ENCODE peak calls at places on chromosomes 3 and 15, in four cellular contexts. Q is B cell, K is fibroblast of pulmonary artery, R is epithelial cell of esophagus. E is an unnamed sample.

GRCh38 chr3:20401253-20401652 is 215.2 kb upstream of the SGO1 start:
- DNase-seq in R (no peak), Q (no peak), K (peak), E (no peak)

GRCh38 chr15:75168374-75168773 is 33.3 kb upstream of the C15orf39 start:
- DNase-seq in K (no peak), Q (no peak), R (no peak), E (no peak)

GRCh38 chr15:57302640-57303257 is 73.6 kb upstream of the CGNL1 start:
- DNase-seq in Q (no peak), R (no peak), K (no peak), E (no peak)

GRCh38 chr3:99534951-99535704 is 103.3 kb upstream of the COL8A1 start:
- DNase-seq in K (peak), R (peak), Q (no peak), E (no peak)

GRCh38 chr3:147427796-147428195 is 18.6 kb downstream of the ZIC1 start:
- DNase-seq in R (no peak), K (no peak), Q (no peak), E (no peak)

GRCh38 chr3:115975796-115976195 is 352.5 kb downstream of the GAP43 start:
- DNase-seq in K (no peak), Q (no peak), R (no peak), E (no peak)

GRCh38 chr15:72173864-72174550 is 23.6 kb downstream of the GRAMD2A start:
- DNase-seq in R (no peak), Q (no peak), K (no peak), E (no peak)

GRCh38 chr3:58529516-58530353 is 7.3 kb downstream of the ACOX2 start:
- DNase-seq in Q (no peak), K (peak), R (no peak), E (no peak)

GRCh38 chr15:63094495-63094931 is 27.1 kb upstream of the LACTB start:
- DNase-seq in Q (no peak), R (no peak), K (peak), E (no peak)

GRCh38 chr15:95826388-95826781 is 504.1 kb upstream of the NR2F2 start:
- DNase-seq in R (no peak), Q (no peak), K (no peak), E (no peak)

GRCh38 chr15:99438691-99439523 is 126.9 kb upstream of the MEF2A start:
- DNase-seq in R (no peak), Q (no peak), K (no peak), E (peak)

GRCh38 chr15:63338170-63338569 is 43.5 kb downstream of the CA12 start:
- DNase-seq in R (peak), Q (no peak), K (peak), E (no peak)

GRCh38 chr3:117788086-117788485 is 1078.5 kb downstream of the TUSC7 start:
- DNase-seq in Q (no peak), K (peak), R (no peak), E (no peak)

GRCh38 chr15:65584241-65584640 is 26.7 kb downstream of the INTS14 start:
- DNase-seq in K (no peak), Q (no peak), R (no peak), E (no peak)

GRCh38 chr3:40996827-40997710 is 202.2 kb upstream of the CTNNB1 start:
- DNase-seq in Q (no peak), K (no peak), R (no peak), E (no peak)

GRCh38 chr3:14280326-14280725 is 101.7 kb downstream of the LSM3 start:
- DNase-seq in R (peak), K (no peak), Q (no peak), E (no peak)

GRCh38 chr15:38991126-38991525 is 426.5 kb upstream of the RASGRP1 start:
- DNase-seq in R (peak), Q (no peak), K (peak), E (no peak)

GRCh38 chr15:87287156-87287555 is 969.4 kb downstream of the NTRK3 start:
- DNase-seq in R (peak), K (peak), Q (no peak), E (no peak)

GRCh38 chr15:93213281-93213680 is 124.3 kb upstream of the RGMA start:
- DNase-seq in K (no peak), Q (no peak), R (no peak), E (no peak)

GRCh38 chr3:134600685-134601502 is 49.9 kb downstream of the KY start:
- DNase-seq in K (peak), Q (no peak), R (peak), E (peak)

GRCh38 chr15:65400760-65401606 is 21.8 kb downstream of the IGDCC4 start:
- DNase-seq in K (peak), Q (peak), R (peak), E (peak)

GRCh38 chr3:165390171-165390570 is 194.0 kb upstream of the SLITRK3 start:
- DNase-seq in Q (no peak), R (no peak), K (no peak), E (no peak)

GRCh38 chr3:112247351-112247750 is 46.7 kb downstream of the SLC9C1 start:
- DNase-seq in R (no peak), K (no peak), Q (no peak), E (no peak)

GRCh38 chr3:10223676-10224639 is 24.3 kb upstream of the TATDN2 start:
- DNase-seq in Q (peak), K (no peak), R (no peak), E (peak)

GRCh38 chr3:126737527-126737926 is 33.5 kb downstream of the CHCHD6 start:
- DNase-seq in K (no peak), R (no peak), Q (no peak), E (no peak)
- TF ChIP-seq CTCF in K (no peak), R (no peak), Q (no peak), E (peak)

GRCh38 chr3:172094621-172095557 is 55.5 kb downstream of the FNDC3B start:
- DNase-seq in Q (no peak), K (no peak), R (no peak), E (peak)
- TF ChIP-seq CTCF in Q (no peak), K (no peak), R (no peak), E (no peak)

GRCh38 chr15:22912256-22912655 is 67.9 kb downstream of the CYFIP1 start:
- DNase-seq in Q (no peak), R (no peak), K (no peak), E (no peak)
- TF ChIP-seq CTCF in Q (no peak), R (no peak), K (no peak), E (no peak)

GRCh38 chr3:54870423-54870822 is 57.4 kb downstream of the LRTM1 start:
- DNase-seq in Q (no peak), R (peak), K (peak), E (no peak)
- TF ChIP-seq CTCF in Q (no peak), R (peak), K (peak), E (no peak)

GRCh38 chr15:78872155-78872971 is at the start of gene MORF4L1:
- DNase-seq in R (peak), Q (peak), K (peak), E (peak)

GRCh38 chr15:78868366-78868765 is 4.3 kb upstream of the MORF4L1 start:
- DNase-seq in K (no peak), Q (no peak), R (no peak), E (no peak)

GRCh38 chr15:78875107-78875914 is 2.6 kb downstream of the MORF4L1 start:
- DNase-seq in Q (no peak), R (no peak), K (peak), E (no peak)

GRCh38 chr15:78873796-78874761 is 1.4 kb downstream of the MORF4L1 start:
- DNase-seq in K (peak), R (peak), Q (no peak), E (no peak)

DNA sequence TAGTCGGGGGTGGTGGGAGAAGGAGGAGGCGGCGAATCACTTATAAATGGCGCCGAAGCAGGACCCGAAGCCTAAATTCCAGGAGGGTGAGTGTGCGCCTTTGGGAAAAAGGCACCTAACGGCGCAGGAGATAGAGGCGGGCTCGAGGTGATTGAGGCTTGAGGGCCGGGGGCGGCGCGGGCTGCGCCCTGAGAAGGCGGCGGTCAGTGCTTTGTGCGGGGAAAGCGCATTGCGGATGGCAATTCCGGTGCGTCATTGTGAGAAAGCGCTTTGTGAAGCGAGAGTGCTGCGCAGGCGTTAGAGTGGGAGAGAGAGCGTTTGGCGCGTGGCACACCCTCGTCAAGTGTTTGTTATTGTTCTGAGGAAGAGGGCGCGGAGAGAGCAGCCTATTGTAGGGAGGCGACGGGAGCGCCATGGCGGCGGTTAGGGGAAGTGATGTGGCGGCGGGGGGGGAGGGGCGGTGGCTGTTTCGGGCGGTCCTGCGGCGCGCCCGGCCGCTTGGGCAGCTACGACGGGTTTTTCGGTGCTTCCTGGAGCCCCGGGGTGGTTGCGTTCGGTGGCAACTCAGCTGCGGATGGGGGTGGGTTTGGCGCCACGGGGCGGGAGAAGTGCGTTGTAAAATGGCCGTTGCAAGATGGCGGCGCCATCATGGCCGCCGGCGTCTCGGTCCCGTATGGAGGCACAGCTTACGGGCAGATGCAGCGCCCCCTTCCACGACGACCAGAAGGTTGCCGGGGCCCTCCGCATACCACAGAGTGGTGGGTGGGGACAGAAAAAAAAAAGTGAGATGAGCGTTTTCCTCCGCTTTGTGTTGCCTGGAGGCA is 494 bp downstream of the MORF4L1 start:
- DNase-seq in R (peak), K (peak), Q (peak), E (peak)
- TF ChIP-seq CTCF in R (peak), K (peak), Q (peak), E (peak)

GRCh38 chr3:49316696-49317457 is 23.0 kb downstream of the USP4 start:
- DNase-seq in K (no peak), Q (no peak), R (no peak), E (no peak)
- TF ChIP-seq CTCF in K (no peak), Q (no peak), R (no peak), E (no peak)

GRCh38 chr3:148957586-148957985 is 33.8 kb upstream of the GYG1 start:
- DNase-seq in Q (no peak), R (no peak), K (peak), E (no peak)
- TF ChIP-seq CTCF in Q (no peak), R (peak), K (peak), E (no peak)

GRCh38 chr3:126476976-126477330 is 1.3 kb upstream of the ZXDC start:
- DNase-seq in R (no peak), K (no peak), Q (peak), E (no peak)

GRCh38 chr3:126476166-126476975 is 680 bp upstream of the ZXDC start:
- DNase-seq in Q (no peak), R (peak), K (peak), E (no peak)

GRCh38 chr3:126475411-126476114 is at the start of gene ZXDC:
- DNase-seq in Q (peak), K (peak), R (peak), E (peak)

GRCh38 chr3:126473292-126474168 is 2.2 kb downstream of the ZXDC start:
- DNase-seq in Q (no peak), R (peak), K (no peak), E (no peak)

DNA sequence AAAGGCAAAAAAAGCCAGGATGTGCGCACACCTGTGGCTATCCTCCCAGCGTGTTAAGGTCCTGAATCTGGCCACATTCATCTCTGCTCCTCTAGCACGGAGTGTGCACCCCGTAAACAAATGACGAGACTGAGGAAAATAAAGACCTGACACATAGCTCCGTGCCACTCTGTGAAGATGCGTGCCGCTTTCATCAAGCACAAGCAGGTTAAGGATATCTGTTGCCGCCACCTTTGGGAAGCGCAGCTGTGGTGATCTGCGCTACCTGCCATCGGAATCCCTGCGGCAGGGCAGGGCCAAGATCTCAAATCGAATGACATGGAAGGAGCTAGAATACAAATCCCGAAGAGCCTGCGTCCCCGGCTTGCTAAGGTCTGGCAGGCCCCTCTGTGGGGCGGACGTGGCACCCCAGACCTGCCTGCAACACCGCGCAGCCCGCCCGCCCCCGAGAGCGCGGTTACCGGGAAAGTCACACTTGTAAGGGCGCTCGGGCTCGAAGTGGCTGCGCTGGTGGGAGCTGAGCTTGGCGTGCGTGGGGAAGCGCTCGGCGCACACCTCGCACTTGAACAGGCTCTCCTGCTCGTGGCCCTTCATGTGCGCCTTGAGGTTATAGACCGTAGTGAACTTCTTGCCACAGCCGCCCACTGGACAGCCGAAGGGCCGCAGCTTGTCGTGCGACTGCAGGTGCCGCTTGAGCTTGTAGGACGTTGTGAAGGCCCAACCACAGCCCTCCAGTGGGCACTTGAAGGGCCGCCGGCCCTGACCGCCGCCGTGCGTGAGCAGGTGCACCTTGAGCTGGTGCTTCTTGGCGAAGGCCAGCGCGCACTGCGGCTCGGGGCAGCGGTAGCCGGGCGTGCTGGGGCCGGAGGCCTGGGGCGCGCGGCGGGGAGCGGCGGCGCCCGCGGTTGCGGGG is 937 bp downstream of the ZXDC start:
- DNase-seq in Q (no peak), R (peak), K (peak), E (peak)
- TF ChIP-seq CTCF in Q (no peak), R (no peak), K (no peak), E (no peak)

GRCh38 chr3:190017575-190018288 is 103.0 kb downstream of the P3H2 start:
- DNase-seq in Q (no peak), K (peak), R (peak), E (no peak)
- TF ChIP-seq CTCF in Q (no peak), K (peak), R (peak), E (peak)

E was measured in GM13976.